ENCODE peak calls at places on chromosomes 6 and 20, in four cellular contexts. One of them, this sample, is unnamed.

GRCh38 chr6:3789018-3789895 is 37.7 kb upstream of the PXDC1 start:
- DNase-seq in K562: no peak
- DNase-seq in H1: no peak
- DNase-seq in HepG2: peak; percentile 100
- DNase-seq in this sample: no peak

GRCh38 chr6:121439456-121440250 is 4.2 kb downstream of the GJA1 start:
- DNase-seq in K562: no peak
- DNase-seq in H1: no peak
- DNase-seq in HepG2: no peak
- DNase-seq in this sample: no peak

GRCh38 chr6:158780963-158781691 is 38.0 kb downstream of the EZR start:
- DNase-seq in K562: no peak
- DNase-seq in H1: no peak
- DNase-seq in HepG2: no peak
- DNase-seq in this sample: no peak

GRCh38 chr6:140062042-140063041 is 687.9 kb upstream of the CITED2 start:
- DNase-seq in K562: no peak
- DNase-seq in H1: no peak
- DNase-seq in HepG2: no peak
- DNase-seq in this sample: no peak

GRCh38 chr20:47281376-47281775 is 75.1 kb downstream of the ZMYND8 start:
- DNase-seq in K562: no peak
- DNase-seq in H1: no peak
- DNase-seq in HepG2: no peak
- DNase-seq in this sample: no peak

GRCh38 chr20:3323398-3323797 is 84.1 kb downstream of the DNAAF9 start:
- DNase-seq in K562: peak; percentile 48
- DNase-seq in H1: no peak
- DNase-seq in HepG2: no peak
- DNase-seq in this sample: no peak

GRCh38 chr20:18832801-18833200 is 19.2 kb downstream of the SCP2D1 start:
- DNase-seq in K562: no peak
- DNase-seq in H1: no peak
- DNase-seq in HepG2: no peak
- DNase-seq in this sample: no peak

GRCh38 chr6:25389501-25389900 is 110.3 kb downstream of the CARMIL1 start:
- DNase-seq in K562: no peak
- DNase-seq in H1: no peak
- DNase-seq in HepG2: no peak
- DNase-seq in this sample: no peak

GRCh38 chr6:117156701-117157100 is 108.7 kb upstream of the VGLL2 start:
- DNase-seq in K562: no peak
- DNase-seq in H1: no peak
- DNase-seq in HepG2: no peak
- DNase-seq in this sample: no peak

GRCh38 chr6:116513224-116513875 is 1.9 kb downstream of the CALHM5 start:
- DNase-seq in K562: no peak
- DNase-seq in H1: no peak
- DNase-seq in HepG2: no peak
- DNase-seq in this sample: no peak

GRCh38 chr6:151063339-151063738 is 176.4 kb upstream of the AKAP12 start:
- DNase-seq in K562: no peak
- DNase-seq in H1: no peak
- DNase-seq in HepG2: no peak
- DNase-seq in this sample: peak; percentile 74

GRCh38 chr6:11685411-11686093 is 93.1 kb downstream of the ADTRP start:
- DNase-seq in K562: no peak
- DNase-seq in H1: no peak
- DNase-seq in HepG2: peak; percentile 9
- DNase-seq in this sample: peak; percentile 36

GRCh38 chr6:34836008-34836407 is 44.1 kb downstream of the BLTP3A start:
- DNase-seq in K562: no peak
- DNase-seq in H1: no peak
- DNase-seq in HepG2: no peak
- DNase-seq in this sample: no peak

GRCh38 chr6:90459225-90459758 is 127.6 kb downstream of the MAP3K7 start:
- DNase-seq in K562: peak; percentile 57
- DNase-seq in H1: no peak
- DNase-seq in HepG2: no peak
- DNase-seq in this sample: no peak

GRCh38 chr6:44869321-44869897 is 458.7 kb upstream of the RUNX2 start:
- DNase-seq in K562: no peak
- DNase-seq in H1: no peak
- DNase-seq in HepG2: peak; percentile 5
- DNase-seq in this sample: no peak

GRCh38 chr6:11323666-11324452 is 91.4 kb upstream of the NEDD9 start:
- DNase-seq in K562: no peak
- DNase-seq in H1: no peak
- DNase-seq in HepG2: peak; percentile 86
- DNase-seq in this sample: no peak

DNA sequence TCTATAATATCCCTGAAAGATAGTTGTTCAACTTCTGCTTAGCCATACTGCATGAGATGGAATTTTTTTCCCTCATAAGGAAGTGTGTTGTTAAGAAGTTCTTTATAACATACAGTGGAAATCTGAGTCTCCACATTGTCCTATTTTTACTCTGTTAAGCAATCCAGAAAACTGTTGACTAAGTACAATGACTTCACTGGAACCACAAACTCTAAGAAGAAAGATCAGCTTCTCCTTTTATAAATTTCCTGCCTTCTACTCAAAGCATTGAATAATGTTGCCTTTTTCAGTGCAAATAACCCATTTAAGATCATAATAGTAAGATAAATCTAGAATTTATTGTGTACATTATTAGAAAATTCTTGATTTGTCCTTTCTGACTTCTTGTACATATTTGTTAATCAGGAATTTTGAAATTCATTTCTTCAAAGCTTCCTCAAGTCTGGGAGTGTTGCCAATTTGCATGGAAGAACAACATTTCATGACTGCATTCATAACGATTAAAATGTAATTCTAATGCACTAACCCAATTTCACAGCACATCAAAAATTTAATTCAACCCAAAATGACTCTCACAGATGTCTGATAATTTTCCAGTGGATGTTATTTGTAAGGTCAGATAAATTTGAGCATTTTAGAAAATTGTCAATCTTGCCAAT is 45.6 kb upstream of the ANKEF1 start:
- DNase-seq in K562: no peak
- DNase-seq in H1: no peak
- DNase-seq in HepG2: no peak
- DNase-seq in this sample: no peak
- TF ChIP-seq FOSL1 in K562: no peak
- TF ChIP-seq FOSL1 in H1: no peak
- TF ChIP-seq FOSL1 in HepG2: no peak
- TF ChIP-seq FOSL1 in this sample: no peak

DNA sequence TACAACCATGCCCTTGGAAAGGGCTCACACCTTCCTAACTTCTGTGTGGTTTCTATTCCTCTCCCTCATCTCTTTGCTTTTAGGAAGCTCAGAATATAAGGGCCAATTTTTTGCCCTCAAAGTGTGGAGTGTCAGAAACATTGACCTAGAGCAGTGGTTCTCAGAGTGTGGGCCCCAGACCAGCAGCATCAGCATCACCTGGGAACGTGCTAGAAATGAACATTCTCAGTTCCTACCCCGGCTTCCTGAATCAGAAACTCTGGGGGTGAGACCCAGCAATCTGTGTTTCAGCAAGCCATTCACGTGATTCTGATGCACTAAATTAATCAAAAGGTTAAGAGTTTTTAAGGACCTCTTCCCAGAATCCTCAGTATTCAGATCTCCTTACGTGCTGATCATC is 47.9 kb upstream of the IL17A start:
- DNase-seq in K562: no peak
- DNase-seq in H1: no peak
- DNase-seq in HepG2: no peak
- DNase-seq in this sample: no peak
- H3K4me2 ChIP-seq in K562: no peak overlapping the region
- H3K4me2 ChIP-seq in H1: no peak overlapping the region
- H3K4me2 ChIP-seq in HepG2: no peak overlapping the region
- H3K4me2 ChIP-seq in this sample: no peak overlapping the region

GRCh38 chr6:145367149-145367548 is 368.2 kb downstream of the EPM2A start:
- DNase-seq in K562: no peak
- DNase-seq in H1: no peak
- DNase-seq in HepG2: no peak
- DNase-seq in this sample: no peak

GRCh38 chr6:145372671-145373123 is 362.6 kb downstream of the EPM2A start:
- DNase-seq in K562: no peak
- DNase-seq in H1: no peak
- DNase-seq in HepG2: peak; percentile 12
- DNase-seq in this sample: no peak

GRCh38 chr6:145370559-145370958 is 364.8 kb downstream of the EPM2A start:
- DNase-seq in K562: no peak
- DNase-seq in H1: no peak
- DNase-seq in HepG2: no peak
- DNase-seq in this sample: no peak

GRCh38 chr6:145373826-145374225 is 361.5 kb downstream of the EPM2A start:
- DNase-seq in K562: no peak
- DNase-seq in H1: no peak
- DNase-seq in HepG2: no peak
- DNase-seq in this sample: no peak

DNA sequence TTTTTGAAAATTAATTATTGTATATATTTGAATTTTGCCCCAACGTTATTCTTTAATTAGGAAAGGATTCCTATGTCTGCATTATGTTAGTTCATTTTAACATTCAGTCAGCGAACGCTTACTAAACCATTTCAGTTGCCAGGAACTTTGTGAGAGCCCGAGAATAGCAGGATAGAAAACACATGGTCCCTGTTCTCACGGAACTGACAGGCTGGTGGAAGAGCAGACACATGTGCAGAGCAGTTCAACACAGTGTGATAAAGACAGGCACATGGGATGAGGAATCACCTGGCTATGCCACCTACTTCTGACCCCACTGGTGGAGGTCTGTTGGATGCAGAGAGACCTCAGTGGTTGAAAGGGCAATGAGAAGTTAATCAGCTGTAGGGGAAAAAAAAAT is 367.2 kb downstream of the EPM2A start:
- DNase-seq in K562: no peak
- DNase-seq in H1: no peak
- DNase-seq in HepG2: no peak
- DNase-seq in this sample: no peak
- TF ChIP-seq ATF3 in K562: no peak
- TF ChIP-seq ATF3 in H1: no peak
- TF ChIP-seq ATF3 in HepG2: no peak
- TF ChIP-seq ATF3 in this sample: no peak

DNA sequence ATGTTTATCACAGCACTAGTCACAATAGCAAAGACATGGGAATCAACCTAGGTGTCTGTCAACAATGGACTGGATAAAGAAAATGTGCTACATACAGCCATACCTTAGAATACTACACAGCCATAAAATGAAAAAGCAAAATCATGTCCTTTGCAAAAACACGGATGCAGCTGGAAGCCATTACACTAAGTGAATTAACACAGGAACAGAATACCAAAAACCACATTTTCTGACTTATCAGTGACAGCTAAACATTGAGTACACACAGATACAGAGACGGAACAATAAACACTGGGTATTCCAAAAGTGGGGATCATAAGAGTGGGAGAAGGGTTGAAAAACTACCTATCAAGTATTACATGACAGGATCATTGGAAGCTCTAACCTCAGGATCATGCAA is 43.3 kb upstream of the DST start:
- DNase-seq in K562: no peak
- DNase-seq in H1: no peak
- DNase-seq in HepG2: no peak
- DNase-seq in this sample: no peak
- TF ChIP-seq FOSL1 in K562: no peak
- TF ChIP-seq FOSL1 in H1: no peak
- TF ChIP-seq FOSL1 in HepG2: no peak
- TF ChIP-seq FOSL1 in this sample: no peak

DNA sequence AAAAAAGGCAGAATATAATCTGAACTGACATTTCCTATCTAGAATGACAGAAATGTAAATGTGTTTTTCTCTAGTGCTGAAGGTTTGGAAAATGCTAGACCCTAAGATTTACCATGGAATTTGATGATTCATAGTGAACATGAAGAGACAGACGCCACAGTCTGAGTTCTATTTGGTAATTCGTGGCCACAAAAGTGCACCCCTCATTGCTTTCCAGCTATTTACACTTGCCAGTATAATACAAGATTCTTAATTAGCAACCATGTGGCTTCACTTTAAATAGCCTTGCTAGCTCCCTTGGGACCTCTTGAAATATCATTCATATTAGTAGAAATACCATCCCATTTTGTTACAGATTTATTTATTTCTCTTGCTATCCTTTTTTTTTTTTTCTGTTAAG is 636.8 kb downstream of the PRKN start:
- DNase-seq in K562: no peak
- DNase-seq in H1: no peak
- DNase-seq in HepG2: no peak
- DNase-seq in this sample: no peak
- H3K4me2 ChIP-seq in K562: no peak overlapping the region
- H3K4me2 ChIP-seq in H1: no peak overlapping the region
- H3K4me2 ChIP-seq in HepG2: no peak overlapping the region
- H3K4me2 ChIP-seq in this sample: no peak overlapping the region

This sample was measured in HCT116.